ENCODE peak calls at places on chromosome X, in ten cellular contexts. A is activated CD4-positive, alpha-beta T cell treated with anti-CD3 and anti-CD28 coated beads, Interleukin-2, amount 10 ng/mL, durations not matched to agents 7 days and 5 days; J is H9; T is breast epithelium; F is HFF-Myc; M is heart right ventricle; R is RPMI8226; V is CD8-positive, alpha-beta T cell; K is LoVo; W is NCI-H2081. D is an unnamed sample.
A peak's percentile ranks its signal among the peaks of the same experiment; 100 is the strongest.

GRCh38 chrX:101287402-101287801 is 3.7 kb downstream of the TAF7L start:
- DNase-seq in A (peak; percentile 28), J (no peak), T (no peak), F (peak; percentile 11), M (peak; percentile 4), R (peak; percentile 44), V (no peak), K (peak; percentile 8), W (peak; percentile 50), D (peak; percentile 32)

GRCh38 chrX:107659768-107660167 is 31.5 kb downstream of the PRPS1 start:
- DNase-seq in A (peak; percentile 25), J (no peak), T (no peak), F (no peak), M (no peak), R (peak; percentile 45), V (no peak), K (peak; percentile 12), W (peak; percentile 25), D (peak; percentile 38)

GRCh38 chrX:72309297-72310071 is 3.8 kb upstream of the CITED1 start:
- DNase-seq in A (no peak), J (no peak), T (no peak), F (no peak), M (no peak), R (no peak), V (no peak), K (no peak), W (no peak), D (no peak)

GRCh38 chrX:108584617-108585211 is 145.1 kb downstream of the COL4A5 start:
- DNase-seq in A (no peak), J (peak; percentile 52), T (no peak), F (no peak), M (no peak), R (peak; percentile 12), V (no peak), K (no peak), W (peak; percentile 28), D (peak; percentile 2)

GRCh38 chrX:110212299-110212698 is 105.6 kb downstream of the AMMECR1 start:
- DNase-seq in A (no peak), J (no peak), T (no peak), F (no peak), M (no peak), R (no peak), V (no peak), K (no peak), W (no peak), D (no peak)

GRCh38 chrX:46704767-46705386 is 54.0 kb downstream of the SLC9A7 start:
- DNase-seq in A (peak; percentile 29), J (no peak), T (no peak), F (no peak), M (no peak), R (no peak), V (no peak), K (no peak), W (no peak), D (peak; percentile 47)

GRCh38 chrX:16671005-16671404 is 21.0 kb downstream of the S100G start:
- DNase-seq in A (peak; percentile 42), J (no peak), T (no peak), F (no peak), M (no peak), R (peak; percentile 25), V (no peak), K (no peak), W (peak; percentile 3), D (peak; percentile 49)

GRCh38 chrX:16484338-16484737 is 165.6 kb upstream of the S100G start:
- DNase-seq in A (peak; percentile 30), J (no peak), T (no peak), F (peak; percentile 67), M (no peak), R (no peak), V (peak; percentile 4), K (peak; percentile 20), W (no peak), D (no peak)

GRCh38 chrX:98068210-98068609 is 1184.5 kb downstream of the RPA4 start:
- DNase-seq in A (no peak), J (no peak), T (no peak), F (no peak), M (no peak), R (no peak), V (no peak), K (no peak), W (no peak), D (no peak)

GRCh38 chrX:19156223-19156622 is 34.0 kb upstream of the ADGRG2 start:
- DNase-seq in A (no peak), J (peak; percentile 33), T (no peak), F (no peak), M (no peak), R (no peak), V (no peak), K (no peak), W (no peak), D (no peak)

GRCh38 chrX:45056428-45057145 is 144.1 kb downstream of the DIPK2B start:
- DNase-seq in A (no peak), J (no peak), T (no peak), F (no peak), M (no peak), R (no peak), V (no peak), K (no peak), W (no peak), D (no peak)

GRCh38 chrX:31165241-31166035 is 93.6 kb upstream of the FTHL17 start:
- DNase-seq in A (no peak), J (no peak), T (no peak), F (no peak), M (no peak), R (no peak), V (no peak), K (no peak), W (no peak), D (no peak)

GRCh38 chrX:22542641-22543040 is 269.9 kb downstream of the CBLL2 start:
- DNase-seq in A (no peak), J (no peak), T (no peak), F (no peak), M (no peak), R (no peak), V (no peak), K (no peak), W (no peak), D (no peak)

GRCh38 chrX:1492421-1493012 is 39.8 kb upstream of the ASMTL start:
- DNase-seq in A (peak; percentile 10), J (no peak), T (no peak), F (no peak), M (no peak), R (peak; percentile 25), V (no peak), K (no peak), W (no peak), D (no peak)

GRCh38 chrX:39258331-39258730 is 457.1 kb downstream of the MID1IP1 start:
- DNase-seq in A (no peak), J (peak; percentile 29), T (no peak), F (no peak), M (no peak), R (peak; percentile 65), V (no peak), K (peak; percentile 1), W (no peak), D (no peak)

GRCh38 chrX:139932077-139932900 is 564 bp downstream of the ATP11C start:
- DNase-seq in A (peak; percentile 21), J (no peak), T (peak; percentile 48), F (no peak), M (peak; percentile 21), R (peak; percentile 44), V (peak; percentile 17), K (peak; percentile 20), W (no peak), D (peak; percentile 60)

D was measured in GM13976.